ENCODE peak calls at places on chromosomes 13 and 19, in six cellular contexts. One of them, this sample, is unnamed.
A peak's percentile ranks its signal among the peaks of the same experiment; 100 is the strongest.

GRCh38 chr19:11359421-11359820 is 4.2 kb downstream of the PLPPR2 start:
- DNase-seq in dorsolateral prefrontal cortex: no peak
- DNase-seq in foreskin fibroblast: no peak
- DNase-seq in heart left ventricle: no peak
- DNase-seq in lower lobe of right lung: no peak
- DNase-seq in PC-9: peak; percentile 77
- DNase-seq in this sample: no peak

GRCh38 chr19:4991538-4991937 is 22.6 kb downstream of the KDM4B start:
- DNase-seq in dorsolateral prefrontal cortex: no peak
- DNase-seq in foreskin fibroblast: no peak
- DNase-seq in heart left ventricle: no peak
- DNase-seq in lower lobe of right lung: no peak
- DNase-seq in PC-9: no peak
- DNase-seq in this sample: no peak

GRCh38 chr13:113155982-113156655 is 2.3 kb upstream of the PROZ start:
- DNase-seq in dorsolateral prefrontal cortex: no peak
- DNase-seq in foreskin fibroblast: no peak
- DNase-seq in heart left ventricle: no peak
- DNase-seq in lower lobe of right lung: no peak
- DNase-seq in PC-9: no peak
- DNase-seq in this sample: no peak

GRCh38 chr13:48828962-48829405 is 146.7 kb upstream of the FNDC3A start:
- DNase-seq in dorsolateral prefrontal cortex: no peak
- DNase-seq in foreskin fibroblast: no peak
- DNase-seq in heart left ventricle: no peak
- DNase-seq in lower lobe of right lung: no peak
- DNase-seq in PC-9: peak; percentile 63
- DNase-seq in this sample: no peak

GRCh38 chr13:112732679-112733078 is 42.8 kb downstream of the ATP11A start:
- DNase-seq in dorsolateral prefrontal cortex: no peak
- DNase-seq in foreskin fibroblast: no peak
- DNase-seq in heart left ventricle: no peak
- DNase-seq in lower lobe of right lung: no peak
- DNase-seq in PC-9: peak; percentile 71
- DNase-seq in this sample: no peak

GRCh38 chr19:32255566-32256295 is 89.7 kb upstream of the ZNF507 start:
- DNase-seq in dorsolateral prefrontal cortex: no peak
- DNase-seq in foreskin fibroblast: no peak
- DNase-seq in heart left ventricle: no peak
- DNase-seq in lower lobe of right lung: no peak
- DNase-seq in PC-9: no peak
- DNase-seq in this sample: no peak

GRCh38 chr19:44258835-44259413 is 762 bp upstream of the ZNF233 start:
- DNase-seq in dorsolateral prefrontal cortex: no peak
- DNase-seq in foreskin fibroblast: no peak
- DNase-seq in heart left ventricle: no peak
- DNase-seq in lower lobe of right lung: no peak
- DNase-seq in PC-9: no peak
- DNase-seq in this sample: no peak

GRCh38 chr13:35994131-35994966 is 136.8 kb downstream of the DCLK1 start:
- DNase-seq in dorsolateral prefrontal cortex: no peak
- DNase-seq in foreskin fibroblast: peak; percentile 92
- DNase-seq in heart left ventricle: peak; percentile 71
- DNase-seq in lower lobe of right lung: no peak
- DNase-seq in PC-9: no peak
- DNase-seq in this sample: no peak

GRCh38 chr19:39727070-39727800 is 10.6 kb downstream of the CLC start:
- DNase-seq in dorsolateral prefrontal cortex: no peak
- DNase-seq in foreskin fibroblast: no peak
- DNase-seq in heart left ventricle: no peak
- DNase-seq in lower lobe of right lung: no peak
- DNase-seq in PC-9: no peak
- DNase-seq in this sample: no peak

GRCh38 chr13:108508263-108508662 is 121.1 kb upstream of the MYO16 start:
- DNase-seq in dorsolateral prefrontal cortex: no peak
- DNase-seq in foreskin fibroblast: peak; percentile 6
- DNase-seq in heart left ventricle: no peak
- DNase-seq in lower lobe of right lung: no peak
- DNase-seq in PC-9: no peak
- DNase-seq in this sample: no peak

GRCh38 chr13:80361883-80362327 is 21.0 kb upstream of the SPRY2 start:
- DNase-seq in dorsolateral prefrontal cortex: peak; percentile 15
- DNase-seq in foreskin fibroblast: no peak
- DNase-seq in heart left ventricle: no peak
- DNase-seq in lower lobe of right lung: no peak
- DNase-seq in PC-9: no peak
- DNase-seq in this sample: no peak

GRCh38 chr13:28854657-28855056 is 34.5 kb downstream of the MTUS2 start:
- DNase-seq in dorsolateral prefrontal cortex: no peak
- DNase-seq in foreskin fibroblast: no peak
- DNase-seq in heart left ventricle: no peak
- DNase-seq in lower lobe of right lung: no peak
- DNase-seq in PC-9: no peak
- DNase-seq in this sample: no peak

GRCh38 chr19:41569481-41570150 is 6.3 kb upstream of the CEACAM21 start:
- DNase-seq in dorsolateral prefrontal cortex: no peak
- DNase-seq in foreskin fibroblast: no peak
- DNase-seq in heart left ventricle: no peak
- DNase-seq in lower lobe of right lung: no peak
- DNase-seq in PC-9: no peak
- DNase-seq in this sample: no peak

GRCh38 chr19:2320939-2321338 is 7.4 kb downstream of the LSM7 start:
- DNase-seq in dorsolateral prefrontal cortex: no peak
- DNase-seq in foreskin fibroblast: no peak
- DNase-seq in heart left ventricle: no peak
- DNase-seq in lower lobe of right lung: no peak
- DNase-seq in PC-9: no peak
- DNase-seq in this sample: no peak

GRCh38 chr19:19432732-19433131 is 27.3 kb downstream of the GATAD2A start:
- DNase-seq in dorsolateral prefrontal cortex: no peak
- DNase-seq in foreskin fibroblast: no peak
- DNase-seq in heart left ventricle: no peak
- DNase-seq in lower lobe of right lung: no peak
- DNase-seq in PC-9: no peak
- DNase-seq in this sample: no peak

GRCh38 chr19:42113641-42114348 is 18.5 kb downstream of the POU2F2 start:
- DNase-seq in dorsolateral prefrontal cortex: no peak
- DNase-seq in foreskin fibroblast: peak; percentile 99
- DNase-seq in heart left ventricle: no peak
- DNase-seq in lower lobe of right lung: no peak
- DNase-seq in PC-9: peak; percentile 91
- DNase-seq in this sample: peak; percentile 67

GRCh38 chr13:40979232-40979631 is 39.9 kb downstream of the ELF1 start:
- DNase-seq in dorsolateral prefrontal cortex: no peak
- DNase-seq in foreskin fibroblast: no peak
- DNase-seq in heart left ventricle: no peak
- DNase-seq in lower lobe of right lung: no peak
- DNase-seq in PC-9: no peak
- DNase-seq in this sample: no peak

GRCh38 chr13:114099191-114099590 is 33.2 kb downstream of the RASA3 start:
- DNase-seq in dorsolateral prefrontal cortex: peak; percentile 76
- DNase-seq in foreskin fibroblast: peak; percentile 97
- DNase-seq in heart left ventricle: peak; percentile 83
- DNase-seq in lower lobe of right lung: peak; percentile 45
- DNase-seq in PC-9: peak; percentile 64
- DNase-seq in this sample: no peak

GRCh38 chr19:55118401-55118991 is 1.1 kb upstream of the PPP1R12C start:
- DNase-seq in dorsolateral prefrontal cortex: peak; percentile 65
- DNase-seq in foreskin fibroblast: peak; percentile 65
- DNase-seq in heart left ventricle: peak; percentile 71
- DNase-seq in lower lobe of right lung: peak; percentile 71
- DNase-seq in PC-9: no peak
- DNase-seq in this sample: no peak

GRCh38 chr19:47768604-47769003 is 9.9 kb upstream of the SELENOW start:
- DNase-seq in dorsolateral prefrontal cortex: no peak
- DNase-seq in foreskin fibroblast: no peak
- DNase-seq in heart left ventricle: no peak
- DNase-seq in lower lobe of right lung: no peak
- DNase-seq in PC-9: no peak
- DNase-seq in this sample: no peak
- TF ChIP-seq CTCF in dorsolateral prefrontal cortex: no peak
- TF ChIP-seq CTCF in foreskin fibroblast: no peak
- TF ChIP-seq CTCF in heart left ventricle: no peak
- TF ChIP-seq CTCF in lower lobe of right lung: no peak
- TF ChIP-seq CTCF in PC-9: no peak
- TF ChIP-seq CTCF in this sample: no peak

GRCh38 chr19:17614476-17614875 is 59.0 kb downstream of the COLGALT1 start:
- DNase-seq in dorsolateral prefrontal cortex: no peak
- DNase-seq in foreskin fibroblast: no peak
- DNase-seq in heart left ventricle: no peak
- DNase-seq in lower lobe of right lung: no peak
- DNase-seq in PC-9: no peak
- DNase-seq in this sample: no peak
- TF ChIP-seq CTCF in dorsolateral prefrontal cortex: no peak
- TF ChIP-seq CTCF in foreskin fibroblast: no peak
- TF ChIP-seq CTCF in heart left ventricle: no peak
- TF ChIP-seq CTCF in lower lobe of right lung: no peak
- TF ChIP-seq CTCF in PC-9: no peak
- TF ChIP-seq CTCF in this sample: no peak

GRCh38 chr13:107210216-107211010 is 642.5 kb upstream of the ARGLU1 start:
- DNase-seq in dorsolateral prefrontal cortex: no peak
- DNase-seq in foreskin fibroblast: peak; percentile 1
- DNase-seq in heart left ventricle: no peak
- DNase-seq in lower lobe of right lung: no peak
- DNase-seq in PC-9: no peak
- DNase-seq in this sample: no peak

GRCh38 chr13:107208889-107209288 is 641.0 kb upstream of the ARGLU1 start:
- DNase-seq in dorsolateral prefrontal cortex: no peak
- DNase-seq in foreskin fibroblast: no peak
- DNase-seq in heart left ventricle: no peak
- DNase-seq in lower lobe of right lung: no peak
- DNase-seq in PC-9: no peak
- DNase-seq in this sample: no peak

GRCh38 chr13:107216046-107216715 is 648.2 kb upstream of the ARGLU1 start:
- DNase-seq in dorsolateral prefrontal cortex: no peak
- DNase-seq in foreskin fibroblast: no peak
- DNase-seq in heart left ventricle: no peak
- DNase-seq in lower lobe of right lung: no peak
- DNase-seq in PC-9: no peak
- DNase-seq in this sample: no peak

GRCh38 chr13:107209811-107210210 is 641.9 kb upstream of the ARGLU1 start:
- DNase-seq in dorsolateral prefrontal cortex: no peak
- DNase-seq in foreskin fibroblast: peak; percentile 8
- DNase-seq in heart left ventricle: no peak
- DNase-seq in lower lobe of right lung: no peak
- DNase-seq in PC-9: no peak
- DNase-seq in this sample: no peak

DNA sequence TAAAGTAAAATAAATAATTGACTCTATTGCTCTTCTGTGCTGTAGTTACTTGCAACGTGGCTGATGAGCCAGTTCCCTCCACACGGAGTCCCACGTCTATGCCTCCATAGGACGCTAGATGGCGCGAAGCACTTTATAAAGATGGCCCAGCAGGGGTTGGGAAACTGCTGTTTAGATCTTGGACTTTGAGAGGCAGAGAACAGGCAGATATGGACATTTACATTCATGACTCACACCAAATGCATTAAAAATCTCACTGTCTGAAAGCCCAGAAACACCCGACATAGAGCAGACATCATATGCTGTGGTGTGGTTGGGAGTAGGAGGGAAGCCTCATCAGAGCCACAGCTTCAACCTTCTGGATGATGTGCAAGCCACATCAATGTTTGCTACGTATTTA is 643.1 kb upstream of the ARGLU1 start:
- DNase-seq in dorsolateral prefrontal cortex: peak; percentile 81
- DNase-seq in foreskin fibroblast: peak; percentile 66
- DNase-seq in heart left ventricle: peak; percentile 69
- DNase-seq in lower lobe of right lung: peak; percentile 62
- DNase-seq in PC-9: peak; percentile 70
- DNase-seq in this sample: no peak
- TF ChIP-seq CTCF in dorsolateral prefrontal cortex: peak; percentile 91
- TF ChIP-seq CTCF in foreskin fibroblast: peak; percentile 94
- TF ChIP-seq CTCF in heart left ventricle: peak; percentile 94
- TF ChIP-seq CTCF in lower lobe of right lung: peak; percentile 89
- TF ChIP-seq CTCF in PC-9: peak; percentile 95
- TF ChIP-seq CTCF in this sample: peak; percentile 90

GRCh38 chr13:23966691-23967615 is 69.7 kb upstream of the C1QTNF9B start:
- DNase-seq in dorsolateral prefrontal cortex: no peak
- DNase-seq in foreskin fibroblast: no peak
- DNase-seq in heart left ventricle: no peak
- DNase-seq in lower lobe of right lung: no peak
- DNase-seq in PC-9: no peak
- DNase-seq in this sample: no peak
- TF ChIP-seq CTCF in dorsolateral prefrontal cortex: no peak
- TF ChIP-seq CTCF in foreskin fibroblast: no peak
- TF ChIP-seq CTCF in heart left ventricle: no peak
- TF ChIP-seq CTCF in lower lobe of right lung: no peak
- TF ChIP-seq CTCF in PC-9: no peak
- TF ChIP-seq CTCF in this sample: no peak

GRCh38 chr13:110715395-110716234 is 2.1 kb downstream of the ING1 start:
- DNase-seq in dorsolateral prefrontal cortex: peak; percentile 99
- DNase-seq in foreskin fibroblast: peak; percentile 99
- DNase-seq in heart left ventricle: peak; percentile 99
- DNase-seq in lower lobe of right lung: peak; percentile 98
- DNase-seq in PC-9: peak; percentile 100
- DNase-seq in this sample: peak; percentile 58
- TF ChIP-seq CTCF in dorsolateral prefrontal cortex: no peak
- TF ChIP-seq CTCF in foreskin fibroblast: peak; percentile 12
- TF ChIP-seq CTCF in heart left ventricle: peak; percentile 50
- TF ChIP-seq CTCF in lower lobe of right lung: peak; percentile 23
- TF ChIP-seq CTCF in PC-9: no peak
- TF ChIP-seq CTCF in this sample: no peak

GRCh38 chr19:49808762-49809154 is 4.3 kb downstream of the FUZ start:
- DNase-seq in dorsolateral prefrontal cortex: peak; percentile 91
- DNase-seq in foreskin fibroblast: peak; percentile 93
- DNase-seq in heart left ventricle: peak; percentile 94
- DNase-seq in lower lobe of right lung: peak; percentile 94
- DNase-seq in PC-9: peak; percentile 46
- DNase-seq in this sample: peak; percentile 75
- TF ChIP-seq CTCF in dorsolateral prefrontal cortex: no peak
- TF ChIP-seq CTCF in foreskin fibroblast: no peak
- TF ChIP-seq CTCF in heart left ventricle: no peak
- TF ChIP-seq CTCF in lower lobe of right lung: no peak
- TF ChIP-seq CTCF in PC-9: no peak
- TF ChIP-seq CTCF in this sample: no peak

GRCh38 chr19:15836595-15837398 is 21.3 kb upstream of the OR10H1 start:
- DNase-seq in dorsolateral prefrontal cortex: peak; percentile 96
- DNase-seq in foreskin fibroblast: peak; percentile 93
- DNase-seq in heart left ventricle: peak; percentile 96
- DNase-seq in lower lobe of right lung: peak; percentile 97
- DNase-seq in PC-9: peak; percentile 94
- DNase-seq in this sample: no peak

GRCh38 chr19:15846923-15847322 is 31.5 kb upstream of the OR10H1 start:
- DNase-seq in dorsolateral prefrontal cortex: no peak
- DNase-seq in foreskin fibroblast: no peak
- DNase-seq in heart left ventricle: no peak
- DNase-seq in lower lobe of right lung: no peak
- DNase-seq in PC-9: no peak
- DNase-seq in this sample: no peak

GRCh38 chr19:15840833-15841232 is 25.4 kb upstream of the OR10H1 start:
- DNase-seq in dorsolateral prefrontal cortex: no peak
- DNase-seq in foreskin fibroblast: no peak
- DNase-seq in heart left ventricle: no peak
- DNase-seq in lower lobe of right lung: no peak
- DNase-seq in PC-9: no peak
- DNase-seq in this sample: no peak

GRCh38 chr19:15843186-15843585 is 27.7 kb upstream of the OR10H1 start:
- DNase-seq in dorsolateral prefrontal cortex: no peak
- DNase-seq in foreskin fibroblast: no peak
- DNase-seq in heart left ventricle: no peak
- DNase-seq in lower lobe of right lung: no peak
- DNase-seq in PC-9: no peak
- DNase-seq in this sample: no peak

GRCh38 chr19:15841875-15842569 is 26.6 kb upstream of the OR10H1 start:
- DNase-seq in dorsolateral prefrontal cortex: no peak
- DNase-seq in foreskin fibroblast: no peak
- DNase-seq in heart left ventricle: no peak
- DNase-seq in lower lobe of right lung: no peak
- DNase-seq in PC-9: no peak
- DNase-seq in this sample: no peak
- TF ChIP-seq CTCF in dorsolateral prefrontal cortex: no peak
- TF ChIP-seq CTCF in foreskin fibroblast: no peak
- TF ChIP-seq CTCF in heart left ventricle: no peak
- TF ChIP-seq CTCF in lower lobe of right lung: no peak
- TF ChIP-seq CTCF in PC-9: peak; percentile 59
- TF ChIP-seq CTCF in this sample: no peak

This sample was measured in D721Med.